ENCODE peak calls at places on chromosome 5, in nine cellular contexts. H, S, O, K, R, A, N, Q and U are unnamed samples.

GRCh38 chr5:14663734-14664269 is 716 bp upstream of the OTULIN start:
- DNase-seq in H (no peak), S (peak), O (peak), K (no peak), R (no peak), A (no peak), N (no peak), Q (no peak), U (no peak)

GRCh38 chr5:138754699-138755057 is 1.5 kb downstream of the CTNNA1 start:
- DNase-seq in H (no peak), S (peak), O (no peak), K (no peak), R (no peak), A (no peak), N (no peak), Q (no peak), U (peak)

GRCh38 chr5:100827481-100827889 is 75.6 kb downstream of the ST8SIA4 start:
- DNase-seq in H (no peak), S (no peak), O (no peak), K (no peak), R (no peak), A (no peak), N (no peak), Q (no peak), U (no peak)

GRCh38 chr5:21806271-21806670 is 1046.9 kb downstream of the CDH12 start:
- DNase-seq in H (no peak), S (no peak), O (no peak), K (no peak), R (no peak), A (no peak), N (no peak), Q (no peak), U (no peak)

GRCh38 chr5:17991775-17992174 is 357.5 kb downstream of the TAF11L14 start:
- DNase-seq in H (no peak), S (no peak), O (no peak), K (no peak), R (no peak), A (no peak), N (no peak), Q (no peak), U (no peak)

GRCh38 chr5:133882801-133883200 is 85.6 kb downstream of the C5orf15 start:
- DNase-seq in H (no peak), S (no peak), O (no peak), K (no peak), R (no peak), A (no peak), N (no peak), Q (no peak), U (no peak)

GRCh38 chr5:164377746-164378145 is 872.3 kb downstream of the MAT2B start:
- DNase-seq in H (no peak), S (no peak), O (no peak), K (no peak), R (no peak), A (no peak), N (no peak), Q (no peak), U (no peak)

GRCh38 chr5:141680178-141680577 is 1.9 kb downstream of the ARAP3 start:
- DNase-seq in H (no peak), S (no peak), O (no peak), K (no peak), R (no peak), A (no peak), N (no peak), Q (no peak), U (no peak)

GRCh38 chr5:55160493-55161209 is 680 bp downstream of the GPX8 start:
- DNase-seq in H (no peak), S (peak), O (peak), K (no peak), R (no peak), A (no peak), N (no peak), Q (no peak), U (peak)

GRCh38 chr5:138930371-138931097 is 55.4 kb upstream of the LRRTM2 start:
- DNase-seq in H (no peak), S (no peak), O (no peak), K (no peak), R (no peak), A (no peak), N (no peak), Q (no peak), U (no peak)

GRCh38 chr5:157449011-157449723 is 10.8 kb upstream of the NIPAL4 start:
- DNase-seq in H (no peak), S (no peak), O (no peak), K (no peak), R (no peak), A (no peak), N (no peak), Q (no peak), U (no peak)

GRCh38 chr5:127549551-127549950 is 32.1 kb downstream of the PRRC1 start:
- DNase-seq in H (no peak), S (no peak), O (no peak), K (no peak), R (no peak), A (no peak), N (no peak), Q (no peak), U (no peak)

GRCh38 chr5:123673107-123673506 is 161.1 kb downstream of the CSNK1G3 start:
- DNase-seq in H (no peak), S (peak), O (no peak), K (no peak), R (no peak), A (no peak), N (no peak), Q (no peak), U (peak)

GRCh38 chr5:139725073-139725830 is 70.4 kb upstream of the PSD2 start:
- DNase-seq in H (no peak), S (peak), O (peak), K (no peak), R (peak), A (no peak), N (no peak), Q (no peak), U (peak)

GRCh38 chr5:68345166-68345565 is 129.6 kb downstream of the PIK3R1 start:
- DNase-seq in H (no peak), S (peak), O (no peak), K (no peak), R (no peak), A (no peak), N (no peak), Q (no peak), U (no peak)

GRCh38 chr5:103519550-103519949 is 43.0 kb downstream of the NUDT12 start:
- DNase-seq in H (no peak), S (peak), O (no peak), K (no peak), R (no peak), A (no peak), N (no peak), Q (no peak), U (no peak)

GRCh38 chr5:141701341-141702119 is 19.5 kb upstream of the ARAP3 start:
- DNase-seq in H (no peak), S (no peak), O (no peak), K (no peak), R (no peak), A (no peak), N (no peak), Q (no peak), U (no peak)

GRCh38 chr5:140219068-140219971 is 44.3 kb downstream of the CYSTM1 start:
- DNase-seq in H (no peak), S (no peak), O (no peak), K (no peak), R (no peak), A (no peak), N (no peak), Q (no peak), U (no peak)